ENCODE peak calls at places on chromosome 5, in four cellular contexts. L is HepG2, M is K562, V is HCT116. U is an unnamed sample.

GRCh38 chr5:123875444-123876264 is 363.7 kb downstream of the CSNK1G3 start:
- DNase-seq in L (peak), V (no peak), M (no peak), U (no peak)

GRCh38 chr5:80760680-80761079 is 105.9 kb upstream of the DHFR start:
- DNase-seq in V (no peak), L (no peak), M (no peak), U (no peak)

GRCh38 chr5:54470677-54471076 is 15.2 kb downstream of the HSPB3 start:
- DNase-seq in L (no peak), V (no peak), M (no peak), U (no peak)

GRCh38 chr5:124337996-124338395 is 408.4 kb downstream of the ZNF608 start:
- DNase-seq in L (no peak), M (no peak), V (no peak), U (no peak)

GRCh38 chr5:57626703-57627102 is 144.1 kb upstream of the ACTBL2 start:
- DNase-seq in L (no peak), V (no peak), M (no peak), U (no peak)

GRCh38 chr5:72433520-72433919 is 73.7 kb downstream of the ZNF366 start:
- DNase-seq in M (no peak), L (no peak), V (no peak), U (no peak)

GRCh38 chr5:138659561-138659960 is 84.4 kb upstream of the HSPA9 start:
- DNase-seq in V (no peak), M (no peak), L (no peak), U (no peak)

GRCh38 chr5:144325532-144325931 is 154.9 kb downstream of the KCTD16 start:
- DNase-seq in L (no peak), V (no peak), M (no peak), U (no peak)

GRCh38 chr5:154447074-154447725 is 1.4 kb downstream of the SAP30L start:
- DNase-seq in V (no peak), L (no peak), M (no peak), U (no peak)

GRCh38 chr5:73363911-73364730 is 84.5 kb downstream of the FOXD1 start:
- DNase-seq in V (no peak), M (no peak), L (no peak), U (no peak)

GRCh38 chr5:159911349-159911748 is 4.9 kb upstream of the ADRA1B start:
- DNase-seq in L (no peak), M (no peak), V (no peak), U (peak)

GRCh38 chr5:121887727-121888126 is 36.0 kb downstream of the FTMT start:
- DNase-seq in V (no peak), L (no peak), M (no peak), U (no peak)

GRCh38 chr5:93730124-93730523 is 11.3 kb downstream of the POU5F2 start:
- DNase-seq in V (no peak), M (no peak), L (no peak), U (no peak)

GRCh38 chr5:163261647-163262269 is 175.6 kb upstream of the CCNG1 start:
- DNase-seq in L (no peak), V (no peak), M (peak), U (no peak)

GRCh38 chr5:111781200-111781599 is 24.2 kb upstream of the NREP start:
- DNase-seq in V (no peak), M (no peak), L (no peak), U (no peak)

GRCh38 chr5:321726-322251 is 275 bp downstream of the AHRR start:
- DNase-seq in V (no peak), L (no peak), M (no peak), U (no peak)

GRCh38 chr5:72516916-72517315 is 9.7 kb upstream of the ZNF366 start:
- DNase-seq in L (no peak), M (no peak), V (no peak), U (no peak)

GRCh38 chr5:180782748-180783147 is 19.9 kb downstream of the MGAT1 start:
- DNase-seq in M (peak), L (no peak), V (no peak), U (no peak)

GRCh38 chr5:113140837-113141661 is 164.5 kb downstream of the DCP2 start:
- DNase-seq in V (no peak), M (no peak), L (no peak), U (no peak)

GRCh38 chr5:91401175-91401574 is 18.1 kb upstream of the ARRDC3 start:
- DNase-seq in L (no peak), V (no peak), M (no peak), U (no peak)

GRCh38 chr5:45109062-45109461 is 300.3 kb downstream of the MRPS30 start:
- DNase-seq in M (no peak), L (no peak), V (no peak), U (no peak)

GRCh38 chr5:132472431-132472830 is 18.1 kb downstream of the IRF1 start:
- DNase-seq in M (no peak), V (no peak), L (no peak), U (no peak)

GRCh38 chr5:154397652-154398406 is 48.0 kb upstream of the SAP30L start:
- DNase-seq in M (no peak), V (no peak), L (no peak), U (no peak)

GRCh38 chr5:115181757-115182156 is 12.0 kb upstream of the TRIM36 start:
- DNase-seq in L (no peak), M (no peak), V (no peak), U (no peak)

GRCh38 chr5:115184780-115185179 is 15.1 kb upstream of the TRIM36 start:
- DNase-seq in L (no peak), M (no peak), V (no peak), U (no peak)

GRCh38 chr5:115179068-115179958 is 9.6 kb upstream of the TRIM36 start:
- DNase-seq in M (no peak), L (no peak), V (no peak), U (no peak)

GRCh38 chr5:115179959-115180709 is 10.4 kb upstream of the TRIM36 start:
- DNase-seq in L (no peak), V (no peak), M (no peak), U (no peak)
- TF ChIP-seq EZH2 in L (peak), V (no peak), M (no peak), U (no peak)

GRCh38 chr5:59769832-59770231 is 123.7 kb downstream of the PDE4D start:
- DNase-seq in M (no peak), V (no peak), L (no peak), U (no peak)

GRCh38 chr5:59769041-59769360 is 124.5 kb downstream of the PDE4D start:
- DNase-seq in V (no peak), L (no peak), M (no peak), U (no peak)

GRCh38 chr5:59768204-59769040 is 125.1 kb downstream of the PDE4D start:
- DNase-seq in M (no peak), L (peak), V (no peak), U (peak)

GRCh38 chr5:59766394-59766793 is 127.1 kb downstream of the PDE4D start:
- DNase-seq in M (no peak), L (no peak), V (no peak), U (no peak)

DNA sequence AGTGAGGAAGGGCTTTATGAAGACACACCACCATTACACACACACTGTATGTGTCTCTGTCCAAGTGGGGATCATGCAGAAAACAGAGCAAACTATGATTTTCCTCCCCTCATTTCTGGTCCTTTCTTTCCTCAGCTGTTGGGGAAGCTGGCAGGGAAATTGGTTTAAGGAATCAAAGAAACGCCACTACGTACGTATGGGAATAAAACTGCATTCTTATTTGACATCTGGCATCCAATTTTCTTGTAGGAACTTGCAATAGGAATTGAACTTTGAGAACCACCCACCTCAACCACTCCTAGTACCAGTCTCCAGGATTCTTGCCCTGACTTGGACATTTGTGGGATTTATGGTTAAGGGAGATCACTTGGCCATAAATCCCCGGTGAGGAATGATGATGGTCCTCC is 125.8 kb downstream of the PDE4D start:
- DNase-seq in V (no peak), M (no peak), L (no peak), U (no peak)
- H3K4me3 ChIP-seq in V (no peak), M (no peak), L (peak), U (peak)

GRCh38 chr5:129094087-129094923 is at the start of gene ISOC1:
- DNase-seq in V (peak), L (peak), M (peak), U (peak)
- TF ChIP-seq EZH2 in V (no peak), L (no peak), M (no peak), U (no peak)

GRCh38 chr5:178940569-178941360 is at the start of gene ZNF454:
- DNase-seq in M (no peak), L (no peak), V (no peak), U (no peak)
- H3K4me3 ChIP-seq in M (no peak), L (no peak), V (no peak), U (no peak)

DNA sequence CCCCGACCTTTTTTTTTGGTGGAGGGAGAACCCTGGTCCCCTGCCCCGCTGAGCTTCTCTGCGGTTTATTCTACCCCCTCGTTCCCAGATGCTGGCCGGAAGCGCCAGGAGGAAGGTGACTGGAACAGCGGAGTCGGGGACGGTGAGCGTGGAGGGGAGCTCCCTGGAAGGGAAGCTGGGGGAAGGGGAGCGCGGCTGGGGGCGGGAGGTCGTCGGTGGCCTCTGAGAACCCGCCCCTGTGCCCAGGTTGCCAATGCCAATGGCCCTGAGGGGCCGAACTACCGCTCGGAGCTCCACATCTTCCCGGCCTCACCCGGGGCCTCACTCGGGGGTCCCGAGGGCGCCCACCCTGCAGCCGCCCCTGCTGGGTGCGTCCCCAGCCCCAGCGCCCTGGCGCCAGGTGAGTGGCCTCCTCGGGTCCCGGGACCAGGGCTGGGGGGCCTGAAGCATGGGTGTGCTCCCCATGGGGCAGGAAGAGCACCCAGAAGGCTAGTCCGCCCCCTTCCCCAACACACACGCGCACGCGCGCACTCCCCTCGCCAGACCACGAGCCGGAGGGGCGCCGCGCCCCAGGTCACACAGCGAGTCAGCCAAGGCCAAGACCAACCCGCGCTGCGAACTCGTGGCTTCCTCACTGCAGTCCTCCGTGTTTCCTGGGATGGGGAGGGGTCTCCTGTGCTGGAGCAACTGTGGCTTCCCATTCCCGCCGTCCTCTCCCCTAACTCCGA is 10.6 kb downstream of the MYOZ3 start:
- DNase-seq in V (no peak), M (no peak), L (no peak), U (no peak)
- TF ChIP-seq EZH2 in V (no peak), M (no peak), L (no peak), U (no peak)

DNA sequence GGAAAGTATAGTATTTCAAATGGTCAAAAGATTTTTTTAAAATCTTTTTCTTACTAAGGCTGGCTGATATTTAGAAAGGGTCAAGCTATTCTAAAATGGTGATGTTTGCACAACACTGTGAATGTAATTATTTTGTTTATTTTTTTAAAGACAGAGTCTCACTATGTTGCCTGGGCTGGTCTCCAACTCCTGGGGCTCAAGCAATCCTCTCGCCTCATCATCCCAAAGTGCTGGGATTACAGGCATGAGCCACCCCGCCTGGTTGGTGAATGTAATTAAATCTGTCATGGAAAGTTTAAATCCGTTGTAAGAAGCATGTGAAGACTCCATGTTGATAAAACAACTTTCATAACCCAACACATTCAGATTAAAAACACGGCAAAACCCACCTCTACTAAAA is 2.6 kb downstream of the UBTD2 start:
- DNase-seq in V (no peak), M (no peak), L (no peak), U (no peak)
- H3K4me3 ChIP-seq in V (no peak), M (no peak), L (no peak), U (peak)

DNA sequence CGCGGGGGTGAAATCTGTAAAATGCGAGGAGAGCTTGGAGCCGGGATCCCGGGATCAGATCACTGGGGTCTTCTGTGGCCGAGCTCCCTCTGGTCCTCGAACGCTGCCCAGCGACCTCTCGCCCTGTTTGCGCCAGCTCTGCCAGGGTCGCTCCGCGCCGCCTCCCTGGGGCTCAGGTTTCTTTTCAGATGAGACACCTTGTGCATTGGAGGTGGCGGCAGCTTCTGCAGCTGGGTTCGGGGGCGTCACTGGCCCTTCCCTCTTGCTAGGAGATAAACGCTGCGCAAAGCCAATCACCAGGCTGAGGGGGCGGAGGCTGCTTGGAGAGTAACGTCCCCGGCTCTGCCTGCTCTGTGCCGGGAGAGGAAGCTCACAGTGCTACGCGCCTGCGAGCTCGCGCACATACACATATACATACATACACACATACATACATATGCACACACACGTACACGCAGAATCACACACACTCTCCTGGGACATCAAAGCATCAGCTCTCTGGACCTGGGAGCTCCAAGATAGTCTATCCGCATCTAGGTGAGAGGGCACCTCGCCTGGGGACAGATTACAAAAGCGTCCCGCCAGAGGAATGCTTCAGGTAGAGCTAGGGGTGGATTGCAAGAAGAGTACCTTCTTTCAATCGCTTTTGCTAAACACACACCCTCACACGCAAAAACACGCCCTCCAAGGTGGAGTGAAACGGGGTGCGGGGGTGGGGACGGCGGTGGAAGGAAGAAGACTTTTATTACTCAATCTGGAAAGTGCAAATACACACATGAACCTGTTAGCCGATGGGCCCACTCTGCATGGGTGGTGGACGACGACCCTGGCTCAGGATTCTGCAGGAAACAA is at the start of gene ST8SIA4:
- DNase-seq in M (peak), L (no peak), V (no peak), U (peak)
- TF ChIP-seq EZH2 in M (no peak), L (no peak), V (no peak), U (no peak)

U was measured in PC-9.